ENCODE peak calls at places on chromosomes 4 and X, in eight cellular contexts. T is neural progenitor cell; Z is naive thymus-derived CD4-positive, alpha-beta T cell; H is HAP-1; P is Panc1; F is aorta; M is CD8-positive, alpha-beta memory T cell; X is cardiac fibroblast. K is an unnamed sample.
A peak's percentile ranks its signal among the peaks of the same experiment; 100 is the strongest.

GRCh38 chr4:53813991-53814390 is 222.7 kb upstream of the LNX1 start:
- DNase-seq in T (no peak), Z (no peak), H (no peak), P (no peak), F (no peak), M (no peak), X (no peak), K (no peak)

GRCh38 chr4:98524271-98524670 is 134.1 kb downstream of the TSPAN5 start:
- DNase-seq in T (no peak), Z (no peak), H (no peak), P (no peak), F (no peak), M (no peak), X (no peak), K (no peak)

GRCh38 chr4:98447648-98448047 is 186.5 kb downstream of the RAP1GDS1 start:
- DNase-seq in T (no peak), Z (no peak), H (peak; percentile 17), P (no peak), F (no peak), M (no peak), X (no peak), K (peak; percentile 25)

GRCh38 chrX:44651347-44651746 is 108.7 kb upstream of the FUNDC1 start:
- DNase-seq in T (peak; percentile 15), Z (no peak), H (peak; percentile 50), P (no peak), F (no peak), M (no peak), X (no peak), K (no peak)

GRCh38 chrX:137882960-137883359 is 317.0 kb downstream of the ZIC3 start:
- DNase-seq in T (no peak), Z (no peak), H (no peak), P (no peak), F (no peak), M (no peak), X (no peak), K (no peak)

GRCh38 chr4:168933423-168933822 is 76.6 kb downstream of the CBR4 start:
- DNase-seq in T (no peak), Z (no peak), H (no peak), P (no peak), F (no peak), M (no peak), X (no peak), K (no peak)

GRCh38 chrX:31260351-31260750 is 188.5 kb upstream of the FTHL17 start:
- DNase-seq in T (no peak), Z (no peak), H (no peak), P (no peak), F (no peak), M (no peak), X (peak; percentile 37), K (no peak)

GRCh38 chr4:186472948-186473347 is 82.4 kb downstream of the MTNR1A start:
- DNase-seq in T (peak; percentile 39), Z (no peak), H (peak; percentile 11), P (no peak), F (no peak), M (no peak), X (peak; percentile 62), K (no peak)

GRCh38 chrX:37860731-37861130 is 13.4 kb upstream of the DYNLT3 start:
- DNase-seq in T (no peak), Z (no peak), H (no peak), P (no peak), F (no peak), M (no peak), X (no peak), K (no peak)

GRCh38 chr4:73593631-73594241 is 26.5 kb downstream of the RASSF6 start:
- DNase-seq in T (peak; percentile 27), Z (peak; percentile 15), H (peak; percentile 16), P (no peak), F (no peak), M (no peak), X (peak; percentile 72), K (no peak)

GRCh38 chr4:55318135-55318534 is 27.9 kb upstream of the SRD5A3 start:
- DNase-seq in T (no peak), Z (no peak), H (no peak), P (no peak), F (no peak), M (no peak), X (peak; percentile 66), K (no peak)

GRCh38 chr4:158760866-158761265 is 8.0 kb upstream of the FNIP2 start:
- DNase-seq in T (no peak), Z (no peak), H (no peak), P (no peak), F (no peak), M (no peak), X (peak; percentile 50), K (no peak)

GRCh38 chr4:165457793-165458192 is 79.0 kb downstream of the CPE start:
- DNase-seq in T (no peak), Z (no peak), H (no peak), P (no peak), F (no peak), M (no peak), X (no peak), K (no peak)

GRCh38 chrX:27893871-27894270 is 86.1 kb downstream of the MAGEB10 start:
- DNase-seq in T (no peak), Z (no peak), H (no peak), P (no peak), F (no peak), M (no peak), X (no peak), K (no peak)

GRCh38 chr4:12579172-12579571 is 905.0 kb downstream of the RAB28 start:
- DNase-seq in T (no peak), Z (no peak), H (no peak), P (no peak), F (no peak), M (no peak), X (peak; percentile 71), K (no peak)

GRCh38 chrX:20319054-20319453 is 52.3 kb upstream of the RPS6KA3 start:
- DNase-seq in T (no peak), Z (no peak), H (no peak), P (no peak), F (no peak), M (no peak), X (no peak), K (no peak)

GRCh38 chrX:20325786-20326388 is 59.2 kb upstream of the RPS6KA3 start:
- DNase-seq in T (no peak), Z (no peak), H (no peak), P (no peak), F (no peak), M (no peak), X (no peak), K (no peak)

GRCh38 chrX:20317873-20318272 is 51.2 kb upstream of the RPS6KA3 start:
- DNase-seq in T (no peak), Z (no peak), H (no peak), P (no peak), F (no peak), M (no peak), X (no peak), K (no peak)

GRCh38 chrX:20322887-20323286 is 56.2 kb upstream of the RPS6KA3 start:
- DNase-seq in T (no peak), Z (no peak), H (no peak), P (no peak), F (no peak), M (no peak), X (no peak), K (no peak)

GRCh38 chrX:20320461-20321159 is 53.9 kb upstream of the RPS6KA3 start:
- DNase-seq in T (no peak), Z (peak; percentile 53), H (no peak), P (no peak), F (peak; percentile 54), M (no peak), X (no peak), K (no peak)
- H3K4me3 ChIP-seq in T (no peak overlapping the region), Z (peak overlapping the region; percentile 29), H (no peak overlapping the region), P (no peak overlapping the region), F (no peak overlapping the region), M (peak overlapping the region; percentile 34), X (no peak overlapping the region), K (no peak overlapping the region)

DNA sequence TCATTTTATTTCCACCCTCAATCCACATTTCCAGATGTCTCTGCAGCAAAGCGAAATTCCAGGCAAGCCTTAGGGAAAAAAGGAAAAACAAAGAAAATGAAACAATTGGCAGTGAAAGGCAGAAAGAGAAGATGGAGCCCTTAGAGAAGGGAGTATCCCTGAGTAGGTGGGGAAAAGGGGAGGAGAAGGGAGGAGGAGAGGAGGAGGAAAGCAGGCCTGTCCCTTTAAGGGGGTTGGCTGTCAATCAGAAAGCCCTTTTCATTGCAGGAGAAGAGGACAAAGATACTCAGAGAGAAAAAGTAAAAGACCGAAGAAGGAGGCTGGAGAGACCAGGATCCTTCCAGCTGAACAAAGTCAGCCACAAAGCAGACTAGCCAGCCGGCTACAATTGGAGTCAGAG is at the start of gene PLP1:
- DNase-seq in T (peak; percentile 61), Z (no peak), H (no peak), P (no peak), F (no peak), M (no peak), X (no peak), K (no peak)
- H3K4me3 ChIP-seq in T (peak within 1 kb of the TSS; percentile 49), Z (no peak within 1 kb of the TSS), H (no peak within 1 kb of the TSS), P (no peak within 1 kb of the TSS), F (no peak within 1 kb of the TSS), M (no peak within 1 kb of the TSS), X (no peak within 1 kb of the TSS), K (no peak within 1 kb of the TSS)

DNA sequence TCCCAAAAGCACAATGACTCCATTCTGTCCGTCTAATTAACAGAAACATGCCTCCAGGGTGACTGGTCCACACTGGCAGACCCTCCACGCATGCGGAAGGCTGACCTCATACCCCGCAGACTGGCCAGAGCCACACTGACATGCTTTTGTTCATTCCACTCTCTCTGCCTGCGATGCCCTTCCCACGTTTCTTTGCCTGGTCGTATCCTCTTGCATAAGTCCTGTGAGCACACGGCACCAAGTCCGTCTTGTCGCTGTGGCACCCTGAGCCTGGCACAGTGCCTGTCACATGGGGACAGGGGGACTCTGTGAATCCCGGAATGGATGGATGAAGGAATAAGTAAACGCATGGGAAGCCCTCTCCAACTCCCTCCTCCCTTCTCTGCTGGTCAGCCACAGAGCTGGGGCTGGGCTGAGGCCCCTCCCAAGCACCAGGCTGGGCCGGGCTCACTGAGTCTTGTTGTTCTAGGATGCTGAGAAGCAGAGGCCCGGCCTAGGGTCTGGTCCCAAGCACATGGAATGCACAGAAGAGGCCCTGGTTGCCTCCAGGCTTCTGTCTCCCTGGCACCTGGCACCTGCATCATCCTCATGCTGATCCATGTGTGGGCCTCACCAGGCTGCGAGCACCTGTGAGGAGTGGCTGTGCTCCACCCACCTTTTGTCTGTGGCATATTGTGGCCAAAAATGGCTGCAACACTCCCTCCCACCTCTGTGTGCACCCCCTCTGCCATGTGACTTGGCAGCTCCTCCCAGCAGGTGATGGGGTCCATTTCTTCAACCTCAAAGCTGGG is 38.9 kb upstream of the C4orf50 start:
- DNase-seq in T (no peak), Z (no peak), H (no peak), P (no peak), F (no peak), M (no peak), X (no peak), K (no peak)
- H3K4me3 ChIP-seq in T (no peak overlapping the region), Z (no peak overlapping the region), H (no peak overlapping the region), P (no peak overlapping the region), F (no peak overlapping the region), M (no peak overlapping the region), X (no peak overlapping the region), K (no peak overlapping the region)

DNA sequence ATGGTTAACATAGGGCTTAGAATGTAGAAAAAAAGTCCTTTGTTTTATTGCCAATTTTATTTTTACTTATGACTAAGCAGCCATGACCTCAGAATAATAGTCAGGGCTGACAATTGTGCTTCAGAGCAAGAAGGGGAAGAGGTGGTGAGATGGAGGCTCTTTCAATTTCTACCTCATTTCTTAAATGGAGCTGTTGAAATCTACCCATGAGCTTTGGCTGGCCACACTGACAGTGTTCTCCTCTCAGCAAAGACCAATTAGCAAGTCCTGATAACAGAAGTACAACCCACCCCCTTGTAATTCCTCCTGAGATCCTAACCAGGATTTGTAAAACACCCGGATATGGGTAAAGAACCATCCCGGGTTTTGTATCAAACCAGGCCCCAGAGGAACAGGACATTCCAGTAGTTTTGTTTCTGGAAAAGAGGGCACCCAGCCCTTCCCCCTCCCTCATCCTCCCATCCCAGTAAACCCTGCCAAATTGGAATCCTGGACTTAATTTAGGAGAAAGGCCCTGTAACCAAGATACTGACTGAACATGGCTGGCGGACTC is at the start of gene HEPH:
- DNase-seq in T (peak; percentile 65), Z (no peak), H (no peak), P (no peak), F (no peak), M (no peak), X (peak; percentile 52), K (no peak)
- H3K4me3 ChIP-seq in T (peak within 1 kb of the TSS; percentile 56), Z (no peak within 1 kb of the TSS), H (no peak within 1 kb of the TSS), P (no peak within 1 kb of the TSS), F (peak within 1 kb of the TSS; percentile 95), M (no peak within 1 kb of the TSS), X (peak within 1 kb of the TSS; percentile 29), K (peak within 1 kb of the TSS; percentile 47)